ENCODE peak calls at places on chromosomes 13 and 19, in four cellular contexts. One of them, this sample, is unnamed.

GRCh38 chr19:10118960-10119359 is 739 bp downstream of the EIF3G start:
- DNase-seq in brain microvascular endothelial cell: no peak
- DNase-seq in lower lobe of right lung: no peak
- DNase-seq in HFF-Myc: no peak
- DNase-seq in this sample: no peak

GRCh38 chr13:81888855-81889254 is 1547.9 kb upstream of the SPRY2 start:
- DNase-seq in brain microvascular endothelial cell: no peak
- DNase-seq in lower lobe of right lung: no peak
- DNase-seq in HFF-Myc: no peak
- DNase-seq in this sample: no peak

GRCh38 chr19:54523403-54523802 is 20.8 kb downstream of the LAIR2 start:
- DNase-seq in HFF-Myc: no peak
- DNase-seq in lower lobe of right lung: no peak
- DNase-seq in brain microvascular endothelial cell: peak
- DNase-seq in this sample: no peak

GRCh38 chr19:40225440-40226305 is 816 bp downstream of the CCNP start:
- DNase-seq in HFF-Myc: no peak
- DNase-seq in lower lobe of right lung: no peak
- DNase-seq in brain microvascular endothelial cell: peak
- DNase-seq in this sample: peak

GRCh38 chr19:20078696-20079095 is 896 bp downstream of the ZNF90 start:
- DNase-seq in HFF-Myc: no peak
- DNase-seq in lower lobe of right lung: peak
- DNase-seq in brain microvascular endothelial cell: peak
- DNase-seq in this sample: peak

GRCh38 chr13:34833562-34834182 is 108.4 kb upstream of the NBEA start:
- DNase-seq in brain microvascular endothelial cell: peak
- DNase-seq in HFF-Myc: no peak
- DNase-seq in lower lobe of right lung: no peak
- DNase-seq in this sample: no peak

GRCh38 chr19:3642296-3642695 is 15.7 kb upstream of the CACTIN start:
- DNase-seq in lower lobe of right lung: no peak
- DNase-seq in brain microvascular endothelial cell: no peak
- DNase-seq in HFF-Myc: no peak
- DNase-seq in this sample: no peak

GRCh38 chr13:53873558-53873957 is 844.9 kb downstream of the OLFM4 start:
- DNase-seq in lower lobe of right lung: no peak
- DNase-seq in HFF-Myc: no peak
- DNase-seq in brain microvascular endothelial cell: no peak
- DNase-seq in this sample: no peak

GRCh38 chr19:3768748-3769099 is 3.3 kb downstream of the RAX2 start:
- DNase-seq in lower lobe of right lung: no peak
- DNase-seq in HFF-Myc: no peak
- DNase-seq in brain microvascular endothelial cell: no peak
- DNase-seq in this sample: no peak

GRCh38 chr13:19680751-19681150 is 47.3 kb downstream of the MPHOSPH8 start:
- DNase-seq in brain microvascular endothelial cell: peak
- DNase-seq in HFF-Myc: no peak
- DNase-seq in lower lobe of right lung: no peak
- DNase-seq in this sample: peak

GRCh38 chr19:2631213-2631821 is 71.2 kb downstream of the GNG7 start:
- DNase-seq in HFF-Myc: no peak
- DNase-seq in lower lobe of right lung: peak
- DNase-seq in brain microvascular endothelial cell: no peak
- DNase-seq in this sample: no peak

GRCh38 chr13:90806905-90807304 is 540.6 kb upstream of the MIR17HG start:
- DNase-seq in lower lobe of right lung: no peak
- DNase-seq in brain microvascular endothelial cell: no peak
- DNase-seq in HFF-Myc: no peak
- DNase-seq in this sample: no peak

GRCh38 chr19:29378543-29379105 is 147.2 kb upstream of the VSTM2B start:
- DNase-seq in brain microvascular endothelial cell: no peak
- DNase-seq in lower lobe of right lung: peak
- DNase-seq in HFF-Myc: no peak
- DNase-seq in this sample: no peak

GRCh38 chr13:101210774-101211173 is 205.5 kb downstream of the NALCN start:
- DNase-seq in brain microvascular endothelial cell: no peak
- DNase-seq in HFF-Myc: no peak
- DNase-seq in lower lobe of right lung: no peak
- DNase-seq in this sample: no peak

GRCh38 chr19:10259162-10259905 is 7.3 kb downstream of the MRPL4 start:
- DNase-seq in brain microvascular endothelial cell: peak
- DNase-seq in HFF-Myc: peak
- DNase-seq in lower lobe of right lung: peak
- DNase-seq in this sample: peak

GRCh38 chr19:37929512-37929911 is 22.5 kb downstream of the SIPA1L3 start:
- DNase-seq in brain microvascular endothelial cell: no peak
- DNase-seq in lower lobe of right lung: no peak
- DNase-seq in HFF-Myc: no peak
- DNase-seq in this sample: no peak

GRCh38 chr19:4297901-4298771 is 4.1 kb downstream of the TMIGD2 start:
- DNase-seq in brain microvascular endothelial cell: peak
- DNase-seq in lower lobe of right lung: no peak
- DNase-seq in HFF-Myc: no peak
- DNase-seq in this sample: no peak

GRCh38 chr19:34332027-34332786 is 32.8 kb upstream of the GPI start:
- DNase-seq in HFF-Myc: no peak
- DNase-seq in lower lobe of right lung: no peak
- DNase-seq in brain microvascular endothelial cell: no peak
- DNase-seq in this sample: no peak

GRCh38 chr13:99374994-99375805 is 68.0 kb upstream of the GPR183 start:
- DNase-seq in brain microvascular endothelial cell: no peak
- DNase-seq in lower lobe of right lung: peak
- DNase-seq in HFF-Myc: no peak
- DNase-seq in this sample: no peak

GRCh38 chr19:17706750-17707181 is 12.5 kb upstream of the MAP1S start:
- DNase-seq in brain microvascular endothelial cell: peak
- DNase-seq in lower lobe of right lung: no peak
- DNase-seq in HFF-Myc: peak
- DNase-seq in this sample: peak

GRCh38 chr13:62908321-62908720 is 1492.7 kb upstream of the PCDH20 start:
- DNase-seq in brain microvascular endothelial cell: no peak
- DNase-seq in lower lobe of right lung: no peak
- DNase-seq in HFF-Myc: no peak
- DNase-seq in this sample: no peak

GRCh38 chr13:113813070-113813748 is 50.7 kb downstream of the GAS6 start:
- DNase-seq in HFF-Myc: no peak
- DNase-seq in lower lobe of right lung: no peak
- DNase-seq in brain microvascular endothelial cell: no peak
- DNase-seq in this sample: no peak
- H3K4me3 ChIP-seq in HFF-Myc: no peak
- H3K4me3 ChIP-seq in lower lobe of right lung: peak
- H3K4me3 ChIP-seq in brain microvascular endothelial cell: no peak
- H3K4me3 ChIP-seq in this sample: no peak

GRCh38 chr19:45584332-45585157 is at the start of gene OPA3:
- DNase-seq in brain microvascular endothelial cell: peak
- DNase-seq in HFF-Myc: peak
- DNase-seq in lower lobe of right lung: peak
- DNase-seq in this sample: peak
- TF ChIP-seq CTCF in brain microvascular endothelial cell: no peak
- TF ChIP-seq CTCF in HFF-Myc: no peak
- TF ChIP-seq CTCF in lower lobe of right lung: no peak
- TF ChIP-seq CTCF in this sample: no peak

GRCh38 chr19:5436948-5437306 is 18.3 kb upstream of the ZNRF4 start:
- DNase-seq in lower lobe of right lung: no peak
- DNase-seq in HFF-Myc: no peak
- DNase-seq in brain microvascular endothelial cell: no peak
- DNase-seq in this sample: no peak

GRCh38 chr19:5434351-5434917 is 20.8 kb upstream of the ZNRF4 start:
- DNase-seq in brain microvascular endothelial cell: peak
- DNase-seq in lower lobe of right lung: no peak
- DNase-seq in HFF-Myc: no peak
- DNase-seq in this sample: no peak

GRCh38 chr19:5434970-5435641 is 20.1 kb upstream of the ZNRF4 start:
- DNase-seq in brain microvascular endothelial cell: peak
- DNase-seq in HFF-Myc: peak
- DNase-seq in lower lobe of right lung: no peak
- DNase-seq in this sample: no peak

GRCh38 chr19:5436101-5436947 is 18.9 kb upstream of the ZNRF4 start:
- DNase-seq in lower lobe of right lung: no peak
- DNase-seq in brain microvascular endothelial cell: peak
- DNase-seq in HFF-Myc: no peak
- DNase-seq in this sample: no peak

DNA sequence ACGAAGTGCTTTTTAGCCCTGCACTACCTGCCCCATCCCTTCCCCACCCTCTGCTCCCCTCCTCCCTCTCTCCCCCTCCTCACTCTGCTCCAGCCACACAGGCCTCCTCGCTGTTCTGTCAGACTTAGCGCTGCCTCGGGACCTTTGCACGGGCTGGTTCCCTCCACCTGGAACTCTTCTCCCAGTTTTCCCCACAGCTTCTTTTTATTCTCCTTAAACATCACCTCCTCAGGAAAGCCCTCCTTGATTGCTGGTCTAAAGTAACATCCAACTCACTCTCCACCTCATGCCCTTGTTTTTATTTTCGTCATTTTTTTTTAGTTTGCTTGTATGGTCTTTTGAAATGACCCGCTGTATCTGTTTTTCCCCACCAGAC is 19.6 kb upstream of the ZNRF4 start:
- DNase-seq in HFF-Myc: no peak
- DNase-seq in lower lobe of right lung: no peak
- DNase-seq in brain microvascular endothelial cell: no peak
- DNase-seq in this sample: no peak
- H3K4me3 ChIP-seq in HFF-Myc: no peak
- H3K4me3 ChIP-seq in lower lobe of right lung: no peak
- H3K4me3 ChIP-seq in brain microvascular endothelial cell: no peak
- H3K4me3 ChIP-seq in this sample: no peak

GRCh38 chr19:12064266-12065099 is at the start of gene ZNF844:
- DNase-seq in lower lobe of right lung: peak
- DNase-seq in brain microvascular endothelial cell: peak
- DNase-seq in HFF-Myc: no peak
- DNase-seq in this sample: peak
- TF ChIP-seq CTCF in lower lobe of right lung: no peak
- TF ChIP-seq CTCF in brain microvascular endothelial cell: no peak
- TF ChIP-seq CTCF in HFF-Myc: no peak
- TF ChIP-seq CTCF in this sample: no peak

GRCh38 chr19:41324921-41325639 is 15.1 kb downstream of the CCDC97 start:
- DNase-seq in brain microvascular endothelial cell: peak
- DNase-seq in HFF-Myc: no peak
- DNase-seq in lower lobe of right lung: peak
- DNase-seq in this sample: peak

GRCh38 chr19:41327499-41328156 is 17.7 kb downstream of the CCDC97 start:
- DNase-seq in HFF-Myc: no peak
- DNase-seq in brain microvascular endothelial cell: no peak
- DNase-seq in lower lobe of right lung: peak
- DNase-seq in this sample: no peak

GRCh38 chr19:41327076-41327475 is 17.1 kb downstream of the CCDC97 start:
- DNase-seq in HFF-Myc: no peak
- DNase-seq in brain microvascular endothelial cell: no peak
- DNase-seq in lower lobe of right lung: no peak
- DNase-seq in this sample: no peak

GRCh38 chr19:41325640-41325946 is 15.6 kb downstream of the CCDC97 start:
- DNase-seq in lower lobe of right lung: no peak
- DNase-seq in HFF-Myc: no peak
- DNase-seq in brain microvascular endothelial cell: no peak
- DNase-seq in this sample: no peak

GRCh38 chr19:41325947-41326706 is 16.2 kb downstream of the CCDC97 start:
- DNase-seq in HFF-Myc: no peak
- DNase-seq in lower lobe of right lung: no peak
- DNase-seq in brain microvascular endothelial cell: peak
- DNase-seq in this sample: peak
- H3K4me3 ChIP-seq in HFF-Myc: peak
- H3K4me3 ChIP-seq in lower lobe of right lung: peak
- H3K4me3 ChIP-seq in brain microvascular endothelial cell: peak
- H3K4me3 ChIP-seq in this sample: peak

GRCh38 chr19:11797491-11797890 is 832 bp upstream of the ZNF491 start:
- DNase-seq in lower lobe of right lung: peak
- DNase-seq in brain microvascular endothelial cell: peak
- DNase-seq in HFF-Myc: peak
- DNase-seq in this sample: peak
- TF ChIP-seq CTCF in lower lobe of right lung: peak
- TF ChIP-seq CTCF in brain microvascular endothelial cell: peak
- TF ChIP-seq CTCF in HFF-Myc: peak
- TF ChIP-seq CTCF in this sample: peak

GRCh38 chr13:77535448-77535847 is at the start of gene SCEL:
- DNase-seq in lower lobe of right lung: no peak
- DNase-seq in brain microvascular endothelial cell: no peak
- DNase-seq in HFF-Myc: no peak
- DNase-seq in this sample: no peak

GRCh38 chr13:77537302-77537919 is 1.9 kb downstream of the SCEL start:
- DNase-seq in brain microvascular endothelial cell: no peak
- DNase-seq in HFF-Myc: no peak
- DNase-seq in lower lobe of right lung: no peak
- DNase-seq in this sample: no peak

GRCh38 chr13:77532983-77533382 is 2.5 kb upstream of the SCEL start:
- DNase-seq in brain microvascular endothelial cell: no peak
- DNase-seq in lower lobe of right lung: no peak
- DNase-seq in HFF-Myc: no peak
- DNase-seq in this sample: no peak

GRCh38 chr13:77533875-77534788 is 1.4 kb upstream of the SCEL start:
- DNase-seq in brain microvascular endothelial cell: no peak
- DNase-seq in lower lobe of right lung: no peak
- DNase-seq in HFF-Myc: no peak
- DNase-seq in this sample: no peak

GRCh38 chr13:77536358-77536757 is 852 bp downstream of the SCEL start:
- DNase-seq in lower lobe of right lung: no peak
- DNase-seq in brain microvascular endothelial cell: no peak
- DNase-seq in HFF-Myc: no peak
- DNase-seq in this sample: no peak
- H3K4me3 ChIP-seq in lower lobe of right lung: peak
- H3K4me3 ChIP-seq in brain microvascular endothelial cell: no peak
- H3K4me3 ChIP-seq in HFF-Myc: no peak
- H3K4me3 ChIP-seq in this sample: no peak

GRCh38 chr13:78586706-78587105 is 16.6 kb downstream of the POU4F1 start:
- DNase-seq in lower lobe of right lung: no peak
- DNase-seq in HFF-Myc: no peak
- DNase-seq in brain microvascular endothelial cell: no peak
- DNase-seq in this sample: no peak
- TF ChIP-seq CTCF in lower lobe of right lung: no peak
- TF ChIP-seq CTCF in HFF-Myc: peak
- TF ChIP-seq CTCF in brain microvascular endothelial cell: peak
- TF ChIP-seq CTCF in this sample: peak

GRCh38 chr19:33226550-33227241 is 1.0 kb upstream of the SLC7A10 start:
- DNase-seq in lower lobe of right lung: peak
- DNase-seq in brain microvascular endothelial cell: no peak
- DNase-seq in HFF-Myc: no peak
- DNase-seq in this sample: peak
- H3K4me3 ChIP-seq in lower lobe of right lung: peak
- H3K4me3 ChIP-seq in brain microvascular endothelial cell: no peak
- H3K4me3 ChIP-seq in HFF-Myc: no peak
- H3K4me3 ChIP-seq in this sample: peak

GRCh38 chr13:97255515-97255999 is 33.4 kb downstream of the MBNL2 start:
- DNase-seq in lower lobe of right lung: no peak
- DNase-seq in brain microvascular endothelial cell: no peak
- DNase-seq in HFF-Myc: no peak
- DNase-seq in this sample: peak
- TF ChIP-seq CTCF in lower lobe of right lung: no peak
- TF ChIP-seq CTCF in brain microvascular endothelial cell: no peak
- TF ChIP-seq CTCF in HFF-Myc: no peak
- TF ChIP-seq CTCF in this sample: no peak

This sample was measured in fibroblast of villous mesenchyme.